ENCODE peak calls at places on chromosomes 11 and 22, in seven cellular contexts. One of them, this sample, is unnamed.

GRCh38 chr22:39419096-39419495 is 19.5 kb downstream of the TAB1 start:
- DNase-seq in SW480: no peak
- DNase-seq in activated CD4-positive, alpha-beta T cell treated with anti-CD3 and anti-CD28 coated beads for 24 hours: no peak
- DNase-seq in CD4-positive, alpha-beta T cell: no peak
- DNase-seq in fibroblast of pulmonary artery: no peak
- DNase-seq in NCI-H1105 treated with DMSO at 0.1 percent for 48 hours: no peak
- DNase-seq in hypothalamus: no peak
- DNase-seq in this sample: no peak

GRCh38 chr11:120612363-120613263 is 101.1 kb downstream of the GRIK4 start:
- DNase-seq in hypothalamus: no peak
- DNase-seq in SW480: peak
- DNase-seq in activated CD4-positive, alpha-beta T cell treated with anti-CD3 and anti-CD28 coated beads for 24 hours: no peak
- DNase-seq in CD4-positive, alpha-beta T cell: no peak
- DNase-seq in fibroblast of pulmonary artery: peak
- DNase-seq in NCI-H1105 treated with DMSO at 0.1 percent for 48 hours: no peak
- DNase-seq in this sample: no peak

GRCh38 chr11:67303989-67304411 is 670 bp downstream of the SSH3 start:
- DNase-seq in SW480: peak
- DNase-seq in CD4-positive, alpha-beta T cell: no peak
- DNase-seq in hypothalamus: no peak
- DNase-seq in activated CD4-positive, alpha-beta T cell treated with anti-CD3 and anti-CD28 coated beads for 24 hours: no peak
- DNase-seq in fibroblast of pulmonary artery: no peak
- DNase-seq in NCI-H1105 treated with DMSO at 0.1 percent for 48 hours: no peak
- DNase-seq in this sample: no peak

GRCh38 chr11:59997800-59998199 is 19.2 kb upstream of the OOSP4B start:
- DNase-seq in hypothalamus: no peak
- DNase-seq in fibroblast of pulmonary artery: no peak
- DNase-seq in activated CD4-positive, alpha-beta T cell treated with anti-CD3 and anti-CD28 coated beads for 24 hours: no peak
- DNase-seq in CD4-positive, alpha-beta T cell: no peak
- DNase-seq in NCI-H1105 treated with DMSO at 0.1 percent for 48 hours: no peak
- DNase-seq in SW480: no peak
- DNase-seq in this sample: no peak

GRCh38 chr11:8333431-8334401 is 70.0 kb upstream of the LMO1 start:
- DNase-seq in hypothalamus: no peak
- DNase-seq in activated CD4-positive, alpha-beta T cell treated with anti-CD3 and anti-CD28 coated beads for 24 hours: no peak
- DNase-seq in NCI-H1105 treated with DMSO at 0.1 percent for 48 hours: no peak
- DNase-seq in fibroblast of pulmonary artery: no peak
- DNase-seq in CD4-positive, alpha-beta T cell: no peak
- DNase-seq in SW480: peak
- DNase-seq in this sample: no peak

GRCh38 chr11:43145653-43146052 is 166.1 kb upstream of the API5 start:
- DNase-seq in NCI-H1105 treated with DMSO at 0.1 percent for 48 hours: no peak
- DNase-seq in fibroblast of pulmonary artery: no peak
- DNase-seq in hypothalamus: no peak
- DNase-seq in SW480: no peak
- DNase-seq in activated CD4-positive, alpha-beta T cell treated with anti-CD3 and anti-CD28 coated beads for 24 hours: no peak
- DNase-seq in CD4-positive, alpha-beta T cell: no peak
- DNase-seq in this sample: no peak

GRCh38 chr11:12508151-12508740 is 130.9 kb downstream of the PARVA start:
- DNase-seq in SW480: no peak
- DNase-seq in activated CD4-positive, alpha-beta T cell treated with anti-CD3 and anti-CD28 coated beads for 24 hours: no peak
- DNase-seq in CD4-positive, alpha-beta T cell: no peak
- DNase-seq in hypothalamus: no peak
- DNase-seq in fibroblast of pulmonary artery: peak
- DNase-seq in NCI-H1105 treated with DMSO at 0.1 percent for 48 hours: no peak
- DNase-seq in this sample: no peak

GRCh38 chr11:75150879-75151278 is at the start of gene SLCO2B1:
- DNase-seq in NCI-H1105 treated with DMSO at 0.1 percent for 48 hours: no peak
- DNase-seq in fibroblast of pulmonary artery: no peak
- DNase-seq in SW480: no peak
- DNase-seq in activated CD4-positive, alpha-beta T cell treated with anti-CD3 and anti-CD28 coated beads for 24 hours: no peak
- DNase-seq in hypothalamus: no peak
- DNase-seq in CD4-positive, alpha-beta T cell: no peak
- DNase-seq in this sample: no peak

GRCh38 chr11:290621-291231 is 1.8 kb downstream of the PGGHG start:
- DNase-seq in NCI-H1105 treated with DMSO at 0.1 percent for 48 hours: no peak
- DNase-seq in CD4-positive, alpha-beta T cell: no peak
- DNase-seq in SW480: no peak
- DNase-seq in activated CD4-positive, alpha-beta T cell treated with anti-CD3 and anti-CD28 coated beads for 24 hours: no peak
- DNase-seq in hypothalamus: no peak
- DNase-seq in fibroblast of pulmonary artery: no peak
- DNase-seq in this sample: no peak

GRCh38 chr11:107102692-107103463 is 84.6 kb upstream of the GUCY1A2 start:
- DNase-seq in fibroblast of pulmonary artery: no peak
- DNase-seq in CD4-positive, alpha-beta T cell: no peak
- DNase-seq in hypothalamus: no peak
- DNase-seq in NCI-H1105 treated with DMSO at 0.1 percent for 48 hours: peak
- DNase-seq in activated CD4-positive, alpha-beta T cell treated with anti-CD3 and anti-CD28 coated beads for 24 hours: no peak
- DNase-seq in SW480: no peak
- DNase-seq in this sample: no peak

GRCh38 chr11:120169981-120170698 is 32.2 kb upstream of the TRIM29 start:
- DNase-seq in NCI-H1105 treated with DMSO at 0.1 percent for 48 hours: no peak
- DNase-seq in CD4-positive, alpha-beta T cell: no peak
- DNase-seq in activated CD4-positive, alpha-beta T cell treated with anti-CD3 and anti-CD28 coated beads for 24 hours: no peak
- DNase-seq in hypothalamus: no peak
- DNase-seq in fibroblast of pulmonary artery: no peak
- DNase-seq in SW480: no peak
- DNase-seq in this sample: no peak

GRCh38 chr11:115912484-115912945 is 408.3 kb upstream of the CADM1 start:
- DNase-seq in CD4-positive, alpha-beta T cell: no peak
- DNase-seq in activated CD4-positive, alpha-beta T cell treated with anti-CD3 and anti-CD28 coated beads for 24 hours: no peak
- DNase-seq in SW480: peak
- DNase-seq in fibroblast of pulmonary artery: no peak
- DNase-seq in NCI-H1105 treated with DMSO at 0.1 percent for 48 hours: peak
- DNase-seq in hypothalamus: no peak
- DNase-seq in this sample: no peak

GRCh38 chr11:57800444-57801184 is 39.0 kb downstream of the CTNND1 start:
- DNase-seq in NCI-H1105 treated with DMSO at 0.1 percent for 48 hours: peak
- DNase-seq in fibroblast of pulmonary artery: peak
- DNase-seq in activated CD4-positive, alpha-beta T cell treated with anti-CD3 and anti-CD28 coated beads for 24 hours: no peak
- DNase-seq in CD4-positive, alpha-beta T cell: no peak
- DNase-seq in hypothalamus: no peak
- DNase-seq in SW480: peak
- DNase-seq in this sample: peak

GRCh38 chr11:128291043-128291442 is 296.3 kb downstream of the ETS1 start:
- DNase-seq in activated CD4-positive, alpha-beta T cell treated with anti-CD3 and anti-CD28 coated beads for 24 hours: no peak
- DNase-seq in fibroblast of pulmonary artery: no peak
- DNase-seq in hypothalamus: no peak
- DNase-seq in SW480: no peak
- DNase-seq in CD4-positive, alpha-beta T cell: no peak
- DNase-seq in NCI-H1105 treated with DMSO at 0.1 percent for 48 hours: no peak
- DNase-seq in this sample: peak

GRCh38 chr22:42316988-42317387 is 46.5 kb upstream of the TCF20 start:
- DNase-seq in CD4-positive, alpha-beta T cell: no peak
- DNase-seq in SW480: peak
- DNase-seq in hypothalamus: no peak
- DNase-seq in activated CD4-positive, alpha-beta T cell treated with anti-CD3 and anti-CD28 coated beads for 24 hours: peak
- DNase-seq in NCI-H1105 treated with DMSO at 0.1 percent for 48 hours: no peak
- DNase-seq in fibroblast of pulmonary artery: peak
- DNase-seq in this sample: no peak

GRCh38 chr22:32623943-32624342 is 149.3 kb downstream of the FBXO7 start:
- DNase-seq in CD4-positive, alpha-beta T cell: no peak
- DNase-seq in fibroblast of pulmonary artery: peak
- DNase-seq in NCI-H1105 treated with DMSO at 0.1 percent for 48 hours: no peak
- DNase-seq in hypothalamus: no peak
- DNase-seq in activated CD4-positive, alpha-beta T cell treated with anti-CD3 and anti-CD28 coated beads for 24 hours: no peak
- DNase-seq in SW480: no peak
- DNase-seq in this sample: no peak

GRCh38 chr11:22467248-22467647 is 129.1 kb downstream of the SLC17A6 start:
- DNase-seq in activated CD4-positive, alpha-beta T cell treated with anti-CD3 and anti-CD28 coated beads for 24 hours: no peak
- DNase-seq in NCI-H1105 treated with DMSO at 0.1 percent for 48 hours: no peak
- DNase-seq in SW480: no peak
- DNase-seq in hypothalamus: no peak
- DNase-seq in fibroblast of pulmonary artery: peak
- DNase-seq in CD4-positive, alpha-beta T cell: no peak
- DNase-seq in this sample: no peak

GRCh38 chr11:14420223-14420622 is 61.2 kb upstream of the RRAS2 start:
- DNase-seq in hypothalamus: no peak
- DNase-seq in activated CD4-positive, alpha-beta T cell treated with anti-CD3 and anti-CD28 coated beads for 24 hours: no peak
- DNase-seq in CD4-positive, alpha-beta T cell: no peak
- DNase-seq in fibroblast of pulmonary artery: no peak
- DNase-seq in NCI-H1105 treated with DMSO at 0.1 percent for 48 hours: no peak
- DNase-seq in SW480: no peak
- DNase-seq in this sample: no peak

GRCh38 chr11:32382339-32383049 is 52.8 kb downstream of the WT1 start:
- DNase-seq in CD4-positive, alpha-beta T cell: no peak
- DNase-seq in activated CD4-positive, alpha-beta T cell treated with anti-CD3 and anti-CD28 coated beads for 24 hours: no peak
- DNase-seq in fibroblast of pulmonary artery: peak
- DNase-seq in SW480: no peak
- DNase-seq in NCI-H1105 treated with DMSO at 0.1 percent for 48 hours: no peak
- DNase-seq in hypothalamus: no peak
- DNase-seq in this sample: no peak

GRCh38 chr11:34333787-34334186 is 24.0 kb downstream of the ABTB2 start:
- DNase-seq in NCI-H1105 treated with DMSO at 0.1 percent for 48 hours: no peak
- DNase-seq in hypothalamus: no peak
- DNase-seq in fibroblast of pulmonary artery: no peak
- DNase-seq in activated CD4-positive, alpha-beta T cell treated with anti-CD3 and anti-CD28 coated beads for 24 hours: no peak
- DNase-seq in CD4-positive, alpha-beta T cell: no peak
- DNase-seq in SW480: no peak
- DNase-seq in this sample: no peak

GRCh38 chr22:21568207-21569075 is 927 bp downstream of the UBE2L3 start:
- DNase-seq in NCI-H1105 treated with DMSO at 0.1 percent for 48 hours: no peak
- DNase-seq in SW480: peak
- DNase-seq in CD4-positive, alpha-beta T cell: peak
- DNase-seq in fibroblast of pulmonary artery: peak
- DNase-seq in activated CD4-positive, alpha-beta T cell treated with anti-CD3 and anti-CD28 coated beads for 24 hours: no peak
- DNase-seq in hypothalamus: peak
- DNase-seq in this sample: no peak

GRCh38 chr22:26485013-26485412 is 1.3 kb downstream of the SRRD start:
- DNase-seq in SW480: no peak
- DNase-seq in CD4-positive, alpha-beta T cell: no peak
- DNase-seq in NCI-H1105 treated with DMSO at 0.1 percent for 48 hours: no peak
- DNase-seq in hypothalamus: no peak
- DNase-seq in activated CD4-positive, alpha-beta T cell treated with anti-CD3 and anti-CD28 coated beads for 24 hours: no peak
- DNase-seq in fibroblast of pulmonary artery: no peak
- DNase-seq in this sample: no peak

GRCh38 chr11:119416606-119417580 is 6.1 kb downstream of the THY1 start:
- DNase-seq in fibroblast of pulmonary artery: peak
- DNase-seq in NCI-H1105 treated with DMSO at 0.1 percent for 48 hours: no peak
- DNase-seq in activated CD4-positive, alpha-beta T cell treated with anti-CD3 and anti-CD28 coated beads for 24 hours: no peak
- DNase-seq in hypothalamus: no peak
- DNase-seq in SW480: no peak
- DNase-seq in CD4-positive, alpha-beta T cell: no peak
- DNase-seq in this sample: no peak

This sample was measured in memory B cell.